ENCODE peak calls at places on chromosomes 1 and 21, in six cellular contexts. One of them, this sample, is unnamed.

GRCh38 chr1:201714542-201715276 is 114.2 kb upstream of the IPO9 start:
- DNase-seq in fibroblast of pulmonary artery: peak; percentile 98
- DNase-seq in GM12865: no peak
- DNase-seq in body of pancreas: peak; percentile 51
- DNase-seq in sigmoid colon: peak; percentile 97
- DNase-seq in lung: peak; percentile 85
- DNase-seq in this sample: peak; percentile 100

GRCh38 chr21:35840197-35840799 is 220.0 kb downstream of the SETD4 start:
- DNase-seq in fibroblast of pulmonary artery: peak; percentile 94
- DNase-seq in GM12865: peak; percentile 84
- DNase-seq in body of pancreas: peak; percentile 75
- DNase-seq in sigmoid colon: peak; percentile 75
- DNase-seq in lung: peak; percentile 51
- DNase-seq in this sample: peak; percentile 90

GRCh38 chr1:153505576-153505975 is 30.2 kb downstream of the S100A6 start:
- DNase-seq in fibroblast of pulmonary artery: peak; percentile 23
- DNase-seq in GM12865: no peak
- DNase-seq in body of pancreas: no peak
- DNase-seq in sigmoid colon: peak; percentile 12
- DNase-seq in lung: no peak
- DNase-seq in this sample: no peak

GRCh38 chr1:117258791-117259190 is 48.1 kb upstream of the VTCN1 start:
- DNase-seq in fibroblast of pulmonary artery: no peak
- DNase-seq in GM12865: no peak
- DNase-seq in body of pancreas: no peak
- DNase-seq in sigmoid colon: no peak
- DNase-seq in lung: no peak
- DNase-seq in this sample: no peak

GRCh38 chr1:151238467-151238739 is 16.1 kb upstream of the PSMD4 start:
- DNase-seq in fibroblast of pulmonary artery: peak; percentile 67
- DNase-seq in GM12865: no peak
- DNase-seq in body of pancreas: no peak
- DNase-seq in sigmoid colon: no peak
- DNase-seq in lung: no peak
- DNase-seq in this sample: peak; percentile 75

GRCh38 chr1:212161231-212161781 is 123.9 kb upstream of the PPP2R5A start:
- DNase-seq in fibroblast of pulmonary artery: peak; percentile 79
- DNase-seq in GM12865: peak; percentile 47
- DNase-seq in body of pancreas: no peak
- DNase-seq in sigmoid colon: no peak
- DNase-seq in lung: no peak
- DNase-seq in this sample: peak; percentile 88

GRCh38 chr1:225879521-225880209 is 2.5 kb downstream of the TMEM63A start:
- DNase-seq in fibroblast of pulmonary artery: no peak
- DNase-seq in GM12865: no peak
- DNase-seq in body of pancreas: peak; percentile 57
- DNase-seq in sigmoid colon: no peak
- DNase-seq in lung: no peak
- DNase-seq in this sample: no peak

GRCh38 chr1:211742272-211742671 is 66.9 kb upstream of the NEK2 start:
- DNase-seq in fibroblast of pulmonary artery: no peak
- DNase-seq in GM12865: no peak
- DNase-seq in body of pancreas: no peak
- DNase-seq in sigmoid colon: no peak
- DNase-seq in lung: no peak
- DNase-seq in this sample: no peak

GRCh38 chr1:87869563-87869962 is 540.9 kb downstream of the LMO4 start:
- DNase-seq in fibroblast of pulmonary artery: peak; percentile 87
- DNase-seq in GM12865: no peak
- DNase-seq in body of pancreas: no peak
- DNase-seq in sigmoid colon: no peak
- DNase-seq in lung: no peak
- DNase-seq in this sample: peak; percentile 77

GRCh38 chr1:223887724-223888428 is 42.1 kb upstream of the TP53BP2 start:
- DNase-seq in fibroblast of pulmonary artery: peak; percentile 97
- DNase-seq in GM12865: peak; percentile 44
- DNase-seq in body of pancreas: peak; percentile 28
- DNase-seq in sigmoid colon: no peak
- DNase-seq in lung: no peak
- DNase-seq in this sample: peak; percentile 93

GRCh38 chr1:74690909-74691308 is 17.3 kb upstream of the ERICH3 start:
- DNase-seq in fibroblast of pulmonary artery: no peak
- DNase-seq in GM12865: no peak
- DNase-seq in body of pancreas: no peak
- DNase-seq in sigmoid colon: no peak
- DNase-seq in lung: no peak
- DNase-seq in this sample: no peak

GRCh38 chr1:151326619-151327222 is 495 bp downstream of the PI4KB start:
- DNase-seq in fibroblast of pulmonary artery: peak; percentile 57
- DNase-seq in GM12865: peak; percentile 72
- DNase-seq in body of pancreas: peak; percentile 38
- DNase-seq in sigmoid colon: peak; percentile 76
- DNase-seq in lung: peak; percentile 53
- DNase-seq in this sample: peak; percentile 41

GRCh38 chr1:178540646-178541045 is 27.7 kb downstream of the TEX35 start:
- DNase-seq in fibroblast of pulmonary artery: peak; percentile 62
- DNase-seq in GM12865: no peak
- DNase-seq in body of pancreas: no peak
- DNase-seq in sigmoid colon: no peak
- DNase-seq in lung: no peak
- DNase-seq in this sample: peak; percentile 84

GRCh38 chr1:225446298-225446941 is 18.6 kb upstream of the LBR start:
- DNase-seq in fibroblast of pulmonary artery: no peak
- DNase-seq in GM12865: no peak
- DNase-seq in body of pancreas: no peak
- DNase-seq in sigmoid colon: peak; percentile 71
- DNase-seq in lung: no peak
- DNase-seq in this sample: no peak

GRCh38 chr1:88890790-88891317 is 513 bp downstream of the GTF2B start:
- DNase-seq in fibroblast of pulmonary artery: peak; percentile 46
- DNase-seq in GM12865: peak; percentile 43
- DNase-seq in body of pancreas: peak; percentile 39
- DNase-seq in sigmoid colon: no peak
- DNase-seq in lung: no peak
- DNase-seq in this sample: peak; percentile 53

GRCh38 chr1:230268371-230269170 is 157.6 kb downstream of the PGBD5 start:
- DNase-seq in fibroblast of pulmonary artery: peak; percentile 87
- DNase-seq in GM12865: peak; percentile 46
- DNase-seq in body of pancreas: peak; percentile 50
- DNase-seq in sigmoid colon: no peak
- DNase-seq in lung: no peak
- DNase-seq in this sample: peak; percentile 80

GRCh38 chr1:14365226-14365994 is 233.1 kb upstream of the KAZN start:
- DNase-seq in fibroblast of pulmonary artery: no peak
- DNase-seq in GM12865: no peak
- DNase-seq in body of pancreas: no peak
- DNase-seq in sigmoid colon: no peak
- DNase-seq in lung: no peak
- DNase-seq in this sample: no peak

GRCh38 chr1:14366361-14367018 is 232.0 kb upstream of the KAZN start:
- DNase-seq in fibroblast of pulmonary artery: peak; percentile 5
- DNase-seq in GM12865: no peak
- DNase-seq in body of pancreas: no peak
- DNase-seq in sigmoid colon: no peak
- DNase-seq in lung: no peak
- DNase-seq in this sample: no peak

GRCh38 chr1:14362331-14362730 is 236.2 kb upstream of the KAZN start:
- DNase-seq in fibroblast of pulmonary artery: no peak
- DNase-seq in GM12865: no peak
- DNase-seq in body of pancreas: no peak
- DNase-seq in sigmoid colon: no peak
- DNase-seq in lung: no peak
- DNase-seq in this sample: no peak

GRCh38 chr1:14363191-14363590 is 235.3 kb upstream of the KAZN start:
- DNase-seq in fibroblast of pulmonary artery: no peak
- DNase-seq in GM12865: no peak
- DNase-seq in body of pancreas: no peak
- DNase-seq in sigmoid colon: no peak
- DNase-seq in lung: no peak
- DNase-seq in this sample: no peak

DNA sequence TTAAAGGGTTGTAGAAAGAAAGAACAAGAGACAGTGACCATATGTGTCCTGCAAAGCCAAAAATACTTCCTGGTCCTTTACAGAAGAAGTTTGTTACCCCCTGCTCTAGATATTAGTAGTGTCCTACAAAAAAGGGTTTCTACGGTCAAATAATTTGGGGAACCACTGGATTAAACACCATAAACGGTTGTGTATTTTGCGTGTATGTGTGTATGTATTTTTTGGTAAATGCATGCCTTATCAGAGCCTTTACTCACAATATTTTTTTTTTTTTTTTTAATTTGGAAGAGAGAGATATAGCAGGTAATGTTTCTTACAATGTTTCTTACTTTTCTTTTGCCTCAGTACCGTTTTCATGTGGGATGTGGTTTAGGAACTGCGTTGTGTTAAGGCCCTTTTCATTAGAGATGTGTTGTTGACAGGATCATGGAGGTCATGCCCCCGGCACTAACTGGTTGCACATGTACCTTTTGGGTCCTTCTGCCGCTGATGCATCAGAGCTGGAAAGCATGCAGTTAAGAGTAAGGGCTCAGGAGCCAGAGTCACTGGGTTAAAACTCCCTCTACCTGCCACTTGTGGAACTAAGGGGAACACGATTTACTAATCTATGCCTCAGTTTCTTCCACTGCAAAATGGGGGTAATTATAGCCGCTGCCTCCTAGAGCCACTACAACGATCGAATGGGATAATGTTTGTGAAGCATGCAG is 234.6 kb upstream of the KAZN start:
- DNase-seq in fibroblast of pulmonary artery: no peak
- DNase-seq in GM12865: no peak
- DNase-seq in body of pancreas: no peak
- DNase-seq in sigmoid colon: no peak
- DNase-seq in lung: no peak
- DNase-seq in this sample: no peak
- TF ChIP-seq CTCF in fibroblast of pulmonary artery: no peak
- TF ChIP-seq CTCF in GM12865: no peak
- TF ChIP-seq CTCF in body of pancreas: no peak
- TF ChIP-seq CTCF in sigmoid colon: no peak
- TF ChIP-seq CTCF in lung: no peak
- TF ChIP-seq CTCF in this sample: no peak

GRCh38 chr1:107943694-107944093 is 21.3 kb downstream of the VAV3 start:
- DNase-seq in fibroblast of pulmonary artery: no peak
- DNase-seq in GM12865: no peak
- DNase-seq in body of pancreas: no peak
- DNase-seq in sigmoid colon: no peak
- DNase-seq in lung: no peak
- DNase-seq in this sample: no peak
- H3K4me3 ChIP-seq in fibroblast of pulmonary artery: no peak overlapping the region
- H3K4me3 ChIP-seq in GM12865: no peak overlapping the region
- H3K4me3 ChIP-seq in body of pancreas: no peak overlapping the region
- H3K4me3 ChIP-seq in sigmoid colon: no peak overlapping the region
- H3K4me3 ChIP-seq in lung: no peak overlapping the region
- H3K4me3 ChIP-seq in this sample: no peak overlapping the region

GRCh38 chr21:31667639-31668038 is 8.1 kb downstream of the SOD1 start:
- DNase-seq in fibroblast of pulmonary artery: no peak
- DNase-seq in GM12865: no peak
- DNase-seq in body of pancreas: no peak
- DNase-seq in sigmoid colon: no peak
- DNase-seq in lung: no peak
- DNase-seq in this sample: peak; percentile 62

GRCh38 chr21:31663584-31664249 is 4.2 kb downstream of the SOD1 start:
- DNase-seq in fibroblast of pulmonary artery: no peak
- DNase-seq in GM12865: no peak
- DNase-seq in body of pancreas: no peak
- DNase-seq in sigmoid colon: no peak
- DNase-seq in lung: no peak
- DNase-seq in this sample: no peak

GRCh38 chr21:31667141-31667540 is 7.6 kb downstream of the SOD1 start:
- DNase-seq in fibroblast of pulmonary artery: no peak
- DNase-seq in GM12865: no peak
- DNase-seq in body of pancreas: no peak
- DNase-seq in sigmoid colon: no peak
- DNase-seq in lung: no peak
- DNase-seq in this sample: peak; percentile 15

GRCh38 chr21:31666445-31667010 is 7.0 kb downstream of the SOD1 start:
- DNase-seq in fibroblast of pulmonary artery: no peak
- DNase-seq in GM12865: no peak
- DNase-seq in body of pancreas: no peak
- DNase-seq in sigmoid colon: no peak
- DNase-seq in lung: no peak
- DNase-seq in this sample: no peak

DNA sequence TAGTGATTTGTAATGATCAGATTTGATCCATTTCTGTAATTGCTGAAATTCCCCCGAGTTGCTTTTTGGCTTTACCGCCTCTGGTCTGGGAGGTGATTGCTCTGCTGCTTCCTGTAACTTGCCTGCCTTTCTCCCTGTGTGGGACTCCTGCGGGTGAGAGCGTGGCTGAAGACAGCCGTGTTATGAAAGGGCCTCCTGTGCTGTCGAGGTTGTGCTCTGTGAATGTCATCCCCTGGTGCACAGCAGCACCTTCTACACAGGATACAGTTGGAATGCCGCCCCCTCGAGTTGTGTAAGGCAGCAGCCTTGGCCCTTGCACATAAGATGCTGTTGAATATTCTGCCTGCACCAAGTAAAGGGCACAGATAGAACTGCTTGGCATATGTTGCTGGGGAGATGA is 5.9 kb downstream of the SOD1 start:
- DNase-seq in fibroblast of pulmonary artery: peak; percentile 35
- DNase-seq in GM12865: no peak
- DNase-seq in body of pancreas: no peak
- DNase-seq in sigmoid colon: no peak
- DNase-seq in lung: no peak
- DNase-seq in this sample: no peak
- TF ChIP-seq CTCF in fibroblast of pulmonary artery: no peak
- TF ChIP-seq CTCF in GM12865: no peak
- TF ChIP-seq CTCF in body of pancreas: no peak
- TF ChIP-seq CTCF in sigmoid colon: no peak
- TF ChIP-seq CTCF in lung: no peak
- TF ChIP-seq CTCF in this sample: no peak

DNA sequence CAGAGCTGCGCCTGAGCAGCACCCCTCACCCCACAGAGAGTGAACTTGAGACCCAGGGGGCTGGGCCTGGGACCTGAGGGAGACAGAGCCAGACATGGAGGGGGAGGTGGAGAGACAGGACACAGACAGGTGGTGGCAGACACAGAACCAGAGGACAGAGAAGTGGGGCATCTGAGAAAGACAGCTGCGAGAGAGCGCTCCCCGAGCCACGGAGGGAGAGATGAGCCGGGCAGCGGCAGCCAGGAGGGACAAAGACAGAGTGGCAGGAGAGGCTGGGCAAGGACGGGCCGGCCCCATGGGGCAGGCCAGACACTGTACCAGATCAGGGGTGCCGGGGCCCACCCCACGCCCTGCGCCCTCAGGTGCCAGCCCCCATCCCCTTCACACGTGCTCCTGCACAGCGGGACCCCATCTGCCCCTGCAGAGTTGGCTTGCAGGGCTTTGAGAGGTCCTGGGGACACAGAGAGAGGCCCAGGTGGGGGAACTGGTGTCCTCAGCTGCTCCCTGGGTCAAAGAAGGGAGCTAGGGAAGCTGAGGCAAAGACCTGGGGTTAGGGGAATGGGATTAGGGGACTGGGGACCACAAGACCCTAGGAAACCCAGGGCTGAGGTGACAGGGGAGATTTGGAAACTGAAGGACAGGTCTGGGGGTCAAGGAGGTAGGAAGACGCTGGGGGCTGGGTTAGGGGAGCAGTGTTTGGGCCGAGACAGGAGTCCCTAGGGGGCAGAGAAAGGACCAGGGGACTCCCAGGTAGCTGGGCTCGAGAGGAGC is 683 bp downstream of the FNDC5 start:
- DNase-seq in fibroblast of pulmonary artery: no peak
- DNase-seq in GM12865: no peak
- DNase-seq in body of pancreas: no peak
- DNase-seq in sigmoid colon: no peak
- DNase-seq in lung: no peak
- DNase-seq in this sample: no peak
- H3K4me3 ChIP-seq in fibroblast of pulmonary artery: peak overlapping the region; percentile 7
- H3K4me3 ChIP-seq in GM12865: no peak overlapping the region
- H3K4me3 ChIP-seq in body of pancreas: no peak overlapping the region
- H3K4me3 ChIP-seq in sigmoid colon: no peak overlapping the region
- H3K4me3 ChIP-seq in lung: no peak overlapping the region
- H3K4me3 ChIP-seq in this sample: peak overlapping the region; percentile 41